ENCODE peak calls at places on chromosomes 5 and 9, in eight cellular contexts. M is A549, C is body of pancreas, N is esophagus squamous epithelium, D is spleen, G is K562, U is Peyer's patch, P is gastrocnemius medialis. S is an unnamed sample.
A peak's percentile ranks its signal among the peaks of the same experiment; 100 is the strongest.

GRCh38 chr5:160922311-160922710 is 70.3 kb upstream of the ATP10B start:
- DNase-seq in M (no peak), C (no peak), N (no peak), D (no peak), G (no peak), U (no peak), P (no peak), S (no peak)

GRCh38 chr9:120717194-120717593 is 2.9 kb upstream of the MEGF9 start:
- DNase-seq in M (no peak), C (peak; percentile 32), N (no peak), D (no peak), G (no peak), U (no peak), P (no peak), S (peak; percentile 75)

GRCh38 chr9:111356567-111357244 is 26.7 kb upstream of the OR2K2 start:
- DNase-seq in M (peak; percentile 75), C (no peak), N (no peak), D (no peak), G (peak; percentile 6), U (no peak), P (no peak), S (peak; percentile 56)

GRCh38 chr9:122164286-122164685 is 4.6 kb downstream of the MORN5 start:
- DNase-seq in M (no peak), C (no peak), N (no peak), D (no peak), G (no peak), U (no peak), P (no peak), S (peak; percentile 15)

GRCh38 chr9:84699897-84700395 is 30.4 kb downstream of the NTRK2 start:
- DNase-seq in M (no peak), C (no peak), N (no peak), D (no peak), G (no peak), U (no peak), P (no peak), S (no peak)

GRCh38 chr9:134335095-134335489 is 8.8 kb downstream of the RXRA start:
- DNase-seq in M (no peak), C (no peak), N (no peak), D (no peak), G (no peak), U (no peak), P (no peak), S (no peak)

GRCh38 chr9:2800385-2801179 is 43.3 kb downstream of the PUM3 start:
- DNase-seq in M (no peak), C (peak; percentile 43), N (no peak), D (no peak), G (no peak), U (no peak), P (no peak), S (no peak)

GRCh38 chr9:77455312-77455927 is 192.7 kb downstream of the GNA14 start:
- DNase-seq in M (peak; percentile 65), C (peak; percentile 39), N (no peak), D (no peak), G (peak; percentile 9), U (peak; percentile 22), P (no peak), S (no peak)

GRCh38 chr9:131701789-131702337 is 38.0 kb downstream of the RAPGEF1 start:
- DNase-seq in M (no peak), C (no peak), N (no peak), D (no peak), G (no peak), U (no peak), P (no peak), S (no peak)

GRCh38 chr5:134526483-134527155 is 1.1 kb downstream of the JADE2 start:
- DNase-seq in M (no peak), C (peak; percentile 86), N (peak; percentile 55), D (peak; percentile 94), G (peak; percentile 87), U (peak; percentile 79), P (peak; percentile 82), S (peak; percentile 75)
- TF ChIP-seq POLR2A in M (peak; percentile 40), C (no peak), N (no peak), D (no peak), G (peak; percentile 54), U (no peak), P (peak; percentile 27), S (no peak)

DNA sequence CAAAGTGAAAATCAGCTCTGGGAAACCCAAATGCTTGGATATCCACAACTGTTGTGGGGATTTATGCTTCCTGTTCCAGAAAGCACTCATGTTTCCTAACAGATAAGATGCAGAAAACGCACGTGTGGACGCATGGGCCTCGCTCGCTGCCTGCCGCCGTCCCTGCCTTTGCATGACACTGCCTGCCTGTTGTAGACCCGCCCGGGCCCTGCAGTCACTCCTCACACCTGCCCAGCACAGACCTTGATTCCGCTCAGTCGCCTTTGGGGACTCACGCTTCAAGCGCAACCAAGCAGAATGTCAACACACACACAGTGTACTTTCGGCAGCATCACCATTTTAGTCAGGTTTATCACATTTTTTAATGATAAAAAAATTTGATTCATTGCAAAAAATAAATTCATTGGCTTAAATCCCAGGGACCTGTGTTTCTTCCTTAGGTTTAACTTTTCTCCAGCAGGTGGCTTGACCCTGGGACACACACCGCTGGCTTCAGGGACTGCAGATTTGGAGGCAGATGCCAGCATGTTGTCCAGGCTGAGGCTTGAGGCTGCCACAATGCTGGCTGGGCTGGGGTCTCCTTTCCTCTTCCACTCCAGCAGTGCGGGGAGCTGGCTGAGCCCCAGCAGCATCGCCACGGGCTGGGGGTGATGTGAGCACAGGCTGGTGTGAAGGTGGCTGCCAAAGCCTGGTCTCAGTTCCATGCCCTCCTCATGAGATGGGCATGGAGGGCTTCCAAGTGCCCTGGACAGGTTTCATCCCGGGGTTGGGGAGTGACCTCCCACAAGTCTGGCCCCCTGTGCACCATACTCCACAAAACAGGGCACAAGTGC is 416.9 kb upstream of the IRX4 start:
- DNase-seq in M (no peak), C (no peak), N (no peak), D (no peak), G (no peak), U (no peak), P (no peak), S (no peak)
- TF ChIP-seq CTCF in M (no peak), C (no peak), N (no peak), D (no peak), G (no peak), U (no peak), P (no peak), S (no peak)

DNA sequence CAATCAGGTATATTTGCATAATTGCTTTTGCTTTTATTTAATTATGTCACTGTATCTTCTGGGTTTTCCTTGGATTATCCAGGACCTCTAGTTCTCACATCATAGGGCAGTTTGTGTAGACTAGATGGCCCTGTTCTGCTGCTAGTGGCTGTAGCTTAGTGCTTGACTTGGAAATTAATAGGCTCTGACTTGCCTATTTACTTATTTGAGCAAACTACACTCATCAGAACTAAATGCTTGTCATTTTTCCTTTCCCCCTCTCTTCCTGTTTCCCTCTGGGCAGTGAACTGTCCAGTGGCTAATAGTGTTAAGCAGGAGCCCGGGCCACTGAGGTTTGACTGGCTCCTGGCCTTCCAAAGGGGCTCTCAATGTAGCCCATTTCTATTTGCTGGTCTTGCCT is 135.7 kb downstream of the MAN2A1 start:
- DNase-seq in M (peak; percentile 23), C (no peak), N (no peak), D (no peak), G (no peak), U (no peak), P (no peak), S (no peak)
- H3K27ac ChIP-seq in M (no peak overlapping the region), C (no peak overlapping the region), N (no peak overlapping the region), D (no peak overlapping the region), G (no peak overlapping the region), U (no peak overlapping the region), P (no peak overlapping the region), S (no peak overlapping the region)

GRCh38 chr5:64814073-64814472 is 45.3 kb downstream of the CWC27 start:
- DNase-seq in M (no peak), C (no peak), N (no peak), D (no peak), G (no peak), U (no peak), P (no peak), S (no peak)

GRCh38 chr5:64807505-64807904 is 38.8 kb downstream of the CWC27 start:
- DNase-seq in M (no peak), C (no peak), N (no peak), D (no peak), G (no peak), U (no peak), P (no peak), S (no peak)

GRCh38 chr5:64806537-64806936 is 37.8 kb downstream of the CWC27 start:
- DNase-seq in M (no peak), C (no peak), N (no peak), D (no peak), G (no peak), U (no peak), P (no peak), S (no peak)

DNA sequence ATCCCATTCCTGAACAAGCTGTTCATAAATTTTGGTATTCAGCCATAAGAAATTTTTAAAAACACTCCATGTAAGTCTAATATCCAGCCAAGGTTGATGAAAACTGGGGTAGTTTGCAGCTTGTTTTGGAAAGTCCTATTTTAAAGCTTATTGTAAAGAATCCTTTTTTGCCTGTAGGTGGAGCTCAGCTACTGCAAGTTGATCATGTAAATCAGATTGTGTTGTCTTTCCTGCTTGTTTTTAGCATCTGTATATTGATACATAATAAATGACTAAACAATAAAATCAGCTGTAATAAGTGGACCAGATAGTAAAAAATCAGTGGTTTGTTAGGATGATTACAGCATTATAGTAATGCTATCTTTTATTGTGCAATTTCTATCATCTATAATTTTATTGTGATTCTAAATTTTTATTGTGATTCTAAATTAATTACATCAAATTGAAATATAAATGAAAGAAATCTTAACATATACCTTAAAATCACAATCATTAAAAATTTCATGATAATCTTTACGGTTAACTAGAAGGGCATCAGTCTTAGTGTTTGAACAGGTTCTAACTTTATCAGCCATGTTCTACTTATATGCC is 42.4 kb downstream of the CWC27 start:
- DNase-seq in M (peak; percentile 61), C (no peak), N (no peak), D (no peak), G (peak; percentile 56), U (no peak), P (no peak), S (no peak)
- TF ChIP-seq POLR2A in M (no peak), C (no peak), N (no peak), D (no peak), G (no peak), U (no peak), P (no peak), S (no peak)

S was measured in adrenal gland.